ENCODE peak calls at places on chromosomes 7 and 10, in eight cellular contexts. One of them, this sample, is unnamed.
A peak's percentile ranks its signal among the peaks of the same experiment; 100 is the strongest.

GRCh38 chr7:140375323-140375722 is 23.0 kb downstream of the SLC37A3 start:
- DNase-seq in NCI-H345: no peak
- DNase-seq in activated CD8-positive, alpha-beta memory T cell treated with anti-CD3 and anti-CD28 coated beads for 48 hours: no peak
- DNase-seq in colonic mucosa: no peak
- DNase-seq in LoVo: no peak
- DNase-seq in cardiac muscle cell: no peak
- DNase-seq in AG04450: no peak
- DNase-seq in esophagus muscularis mucosa: no peak
- DNase-seq in this sample: no peak

GRCh38 chr7:6026011-6026819 is 5.0 kb upstream of the ANKRD61 start:
- DNase-seq in LoVo: peak; percentile 34
- DNase-seq in cardiac muscle cell: peak; percentile 40
- DNase-seq in colonic mucosa: peak; percentile 91
- DNase-seq in esophagus muscularis mucosa: no peak
- DNase-seq in activated CD8-positive, alpha-beta memory T cell treated with anti-CD3 and anti-CD28 coated beads for 48 hours: no peak
- DNase-seq in NCI-H345: peak; percentile 24
- DNase-seq in AG04450: no peak
- DNase-seq in this sample: peak; percentile 65

GRCh38 chr7:32935558-32935957 is 21.7 kb upstream of the FKBP9 start:
- DNase-seq in cardiac muscle cell: no peak
- DNase-seq in NCI-H345: no peak
- DNase-seq in LoVo: no peak
- DNase-seq in AG04450: no peak
- DNase-seq in colonic mucosa: no peak
- DNase-seq in esophagus muscularis mucosa: no peak
- DNase-seq in activated CD8-positive, alpha-beta memory T cell treated with anti-CD3 and anti-CD28 coated beads for 48 hours: no peak
- DNase-seq in this sample: no peak

GRCh38 chr10:52228556-52228955 is 85.5 kb upstream of the DKK1 start:
- DNase-seq in AG04450: no peak
- DNase-seq in colonic mucosa: no peak
- DNase-seq in activated CD8-positive, alpha-beta memory T cell treated with anti-CD3 and anti-CD28 coated beads for 48 hours: no peak
- DNase-seq in cardiac muscle cell: no peak
- DNase-seq in NCI-H345: no peak
- DNase-seq in esophagus muscularis mucosa: no peak
- DNase-seq in LoVo: no peak
- DNase-seq in this sample: no peak

GRCh38 chr7:55255501-55256445 is 109.4 kb upstream of the LANCL2 start:
- DNase-seq in cardiac muscle cell: peak; percentile 88
- DNase-seq in NCI-H345: peak; percentile 82
- DNase-seq in esophagus muscularis mucosa: no peak
- DNase-seq in activated CD8-positive, alpha-beta memory T cell treated with anti-CD3 and anti-CD28 coated beads for 48 hours: peak; percentile 52
- DNase-seq in AG04450: peak; percentile 32
- DNase-seq in colonic mucosa: peak; percentile 88
- DNase-seq in LoVo: peak; percentile 92
- DNase-seq in this sample: peak; percentile 80

GRCh38 chr10:102669206-102670064 is 25.2 kb downstream of the TRIM8 start:
- DNase-seq in esophagus muscularis mucosa: peak; percentile 80
- DNase-seq in cardiac muscle cell: no peak
- DNase-seq in NCI-H345: no peak
- DNase-seq in AG04450: no peak
- DNase-seq in activated CD8-positive, alpha-beta memory T cell treated with anti-CD3 and anti-CD28 coated beads for 48 hours: no peak
- DNase-seq in LoVo: peak; percentile 71
- DNase-seq in colonic mucosa: no peak
- DNase-seq in this sample: peak; percentile 34

GRCh38 chr7:131556055-131556911 is at the start of gene PODXL:
- DNase-seq in cardiac muscle cell: peak; percentile 88
- DNase-seq in LoVo: peak; percentile 89
- DNase-seq in NCI-H345: peak; percentile 60
- DNase-seq in AG04450: no peak
- DNase-seq in colonic mucosa: peak; percentile 68
- DNase-seq in activated CD8-positive, alpha-beta memory T cell treated with anti-CD3 and anti-CD28 coated beads for 48 hours: peak; percentile 12
- DNase-seq in esophagus muscularis mucosa: no peak
- DNase-seq in this sample: peak; percentile 99

GRCh38 chr7:5625938-5626337 is 155.5 kb downstream of the RNF216 start:
- DNase-seq in esophagus muscularis mucosa: no peak
- DNase-seq in colonic mucosa: no peak
- DNase-seq in AG04450: peak; percentile 74
- DNase-seq in cardiac muscle cell: peak; percentile 28
- DNase-seq in LoVo: no peak
- DNase-seq in NCI-H345: no peak
- DNase-seq in activated CD8-positive, alpha-beta memory T cell treated with anti-CD3 and anti-CD28 coated beads for 48 hours: no peak
- DNase-seq in this sample: peak; percentile 61

GRCh38 chr7:41820117-41820671 is 117.3 kb upstream of the INHBA start:
- DNase-seq in activated CD8-positive, alpha-beta memory T cell treated with anti-CD3 and anti-CD28 coated beads for 48 hours: no peak
- DNase-seq in LoVo: no peak
- DNase-seq in colonic mucosa: no peak
- DNase-seq in cardiac muscle cell: no peak
- DNase-seq in AG04450: no peak
- DNase-seq in NCI-H345: no peak
- DNase-seq in esophagus muscularis mucosa: no peak
- DNase-seq in this sample: no peak

GRCh38 chr10:1677307-1677939 is 59.9 kb downstream of the ADARB2 start:
- DNase-seq in NCI-H345: peak; percentile 1
- DNase-seq in colonic mucosa: no peak
- DNase-seq in LoVo: no peak
- DNase-seq in esophagus muscularis mucosa: no peak
- DNase-seq in AG04450: no peak
- DNase-seq in activated CD8-positive, alpha-beta memory T cell treated with anti-CD3 and anti-CD28 coated beads for 48 hours: no peak
- DNase-seq in cardiac muscle cell: no peak
- DNase-seq in this sample: no peak

GRCh38 chr7:115009736-115010435 is 88.0 kb downstream of the MDFIC start:
- DNase-seq in NCI-H345: no peak
- DNase-seq in activated CD8-positive, alpha-beta memory T cell treated with anti-CD3 and anti-CD28 coated beads for 48 hours: no peak
- DNase-seq in cardiac muscle cell: no peak
- DNase-seq in AG04450: no peak
- DNase-seq in esophagus muscularis mucosa: no peak
- DNase-seq in colonic mucosa: peak; percentile 42
- DNase-seq in LoVo: no peak
- DNase-seq in this sample: no peak

GRCh38 chr7:135414850-135415439 is 95.0 kb downstream of the CNOT4 start:
- DNase-seq in esophagus muscularis mucosa: no peak
- DNase-seq in LoVo: peak; percentile 33
- DNase-seq in NCI-H345: peak; percentile 34
- DNase-seq in AG04450: peak; percentile 21
- DNase-seq in activated CD8-positive, alpha-beta memory T cell treated with anti-CD3 and anti-CD28 coated beads for 48 hours: no peak
- DNase-seq in cardiac muscle cell: peak; percentile 60
- DNase-seq in colonic mucosa: peak; percentile 24
- DNase-seq in this sample: peak; percentile 88

GRCh38 chr7:130461256-130461655 is 20.4 kb upstream of the CEP41 start:
- DNase-seq in AG04450: no peak
- DNase-seq in LoVo: no peak
- DNase-seq in esophagus muscularis mucosa: no peak
- DNase-seq in colonic mucosa: no peak
- DNase-seq in activated CD8-positive, alpha-beta memory T cell treated with anti-CD3 and anti-CD28 coated beads for 48 hours: no peak
- DNase-seq in cardiac muscle cell: no peak
- DNase-seq in NCI-H345: no peak
- DNase-seq in this sample: no peak

GRCh38 chr7:106737202-106737562 is 76.2 kb upstream of the CCDC71L start:
- DNase-seq in NCI-H345: peak; percentile 7
- DNase-seq in LoVo: no peak
- DNase-seq in esophagus muscularis mucosa: no peak
- DNase-seq in cardiac muscle cell: no peak
- DNase-seq in colonic mucosa: no peak
- DNase-seq in activated CD8-positive, alpha-beta memory T cell treated with anti-CD3 and anti-CD28 coated beads for 48 hours: no peak
- DNase-seq in AG04450: no peak
- DNase-seq in this sample: no peak

GRCh38 chr10:78255796-78256638 is 222.4 kb downstream of the RPS24 start:
- DNase-seq in esophagus muscularis mucosa: no peak
- DNase-seq in activated CD8-positive, alpha-beta memory T cell treated with anti-CD3 and anti-CD28 coated beads for 48 hours: no peak
- DNase-seq in NCI-H345: no peak
- DNase-seq in LoVo: peak; percentile 57
- DNase-seq in cardiac muscle cell: peak; percentile 67
- DNase-seq in colonic mucosa: peak; percentile 21
- DNase-seq in AG04450: peak; percentile 94
- DNase-seq in this sample: peak; percentile 57

GRCh38 chr10:7196284-7196683 is 214.6 kb downstream of the SFMBT2 start:
- DNase-seq in LoVo: no peak
- DNase-seq in colonic mucosa: no peak
- DNase-seq in NCI-H345: no peak
- DNase-seq in activated CD8-positive, alpha-beta memory T cell treated with anti-CD3 and anti-CD28 coated beads for 48 hours: no peak
- DNase-seq in esophagus muscularis mucosa: no peak
- DNase-seq in AG04450: no peak
- DNase-seq in cardiac muscle cell: no peak
- DNase-seq in this sample: no peak

GRCh38 chr10:103917326-103918052 is 495 bp downstream of the STN1 start:
- DNase-seq in colonic mucosa: peak; percentile 71
- DNase-seq in esophagus muscularis mucosa: no peak
- DNase-seq in LoVo: peak; percentile 55
- DNase-seq in NCI-H345: peak; percentile 41
- DNase-seq in cardiac muscle cell: peak; percentile 53
- DNase-seq in activated CD8-positive, alpha-beta memory T cell treated with anti-CD3 and anti-CD28 coated beads for 48 hours: no peak
- DNase-seq in AG04450: no peak
- DNase-seq in this sample: peak; percentile 17

GRCh38 chr10:44023517-44023916 is 361.4 kb downstream of the CXCL12 start:
- DNase-seq in cardiac muscle cell: no peak
- DNase-seq in esophagus muscularis mucosa: peak; percentile 24
- DNase-seq in colonic mucosa: no peak
- DNase-seq in LoVo: no peak
- DNase-seq in activated CD8-positive, alpha-beta memory T cell treated with anti-CD3 and anti-CD28 coated beads for 48 hours: no peak
- DNase-seq in NCI-H345: no peak
- DNase-seq in AG04450: no peak
- DNase-seq in this sample: no peak

GRCh38 chr10:43606323-43607198 is at the start of gene ZNF485:
- DNase-seq in AG04450: no peak
- DNase-seq in activated CD8-positive, alpha-beta memory T cell treated with anti-CD3 and anti-CD28 coated beads for 48 hours: peak; percentile 40
- DNase-seq in cardiac muscle cell: peak; percentile 81
- DNase-seq in esophagus muscularis mucosa: peak; percentile 92
- DNase-seq in colonic mucosa: peak; percentile 68
- DNase-seq in NCI-H345: peak; percentile 62
- DNase-seq in LoVo: peak; percentile 50
- DNase-seq in this sample: peak; percentile 91

GRCh38 chr7:155567646-155568334 is 21.4 kb upstream of the CNPY1 start:
- DNase-seq in LoVo: no peak
- DNase-seq in NCI-H345: no peak
- DNase-seq in AG04450: no peak
- DNase-seq in colonic mucosa: no peak
- DNase-seq in activated CD8-positive, alpha-beta memory T cell treated with anti-CD3 and anti-CD28 coated beads for 48 hours: no peak
- DNase-seq in esophagus muscularis mucosa: no peak
- DNase-seq in cardiac muscle cell: no peak
- DNase-seq in this sample: no peak

GRCh38 chr10:44706745-44707144 is 204.4 kb upstream of the TMEM72 start:
- DNase-seq in LoVo: peak; percentile 38
- DNase-seq in cardiac muscle cell: no peak
- DNase-seq in NCI-H345: no peak
- DNase-seq in activated CD8-positive, alpha-beta memory T cell treated with anti-CD3 and anti-CD28 coated beads for 48 hours: no peak
- DNase-seq in esophagus muscularis mucosa: no peak
- DNase-seq in AG04450: peak; percentile 83
- DNase-seq in colonic mucosa: no peak
- DNase-seq in this sample: no peak

GRCh38 chr10:33334839-33335549 is 527 bp upstream of the NRP1 start:
- DNase-seq in colonic mucosa: peak; percentile 71
- DNase-seq in esophagus muscularis mucosa: no peak
- DNase-seq in LoVo: peak; percentile 77
- DNase-seq in activated CD8-positive, alpha-beta memory T cell treated with anti-CD3 and anti-CD28 coated beads for 48 hours: peak; percentile 24
- DNase-seq in NCI-H345: peak; percentile 53
- DNase-seq in AG04450: peak; percentile 74
- DNase-seq in cardiac muscle cell: peak; percentile 86
- DNase-seq in this sample: no peak